ENCODE peak calls at places on chromosomes 16 and 17, in five cellular contexts. S is fibroblast of the aortic adventitia, C is naive B cell, J is neuronal stem cell, P is mucosa of gallbladder. F is an unnamed sample.

GRCh38 chr17:81909966-81910839 is 996 bp downstream of the PCYT2 start:
- DNase-seq in S (no peak), C (no peak), J (no peak), P (peak), F (no peak)

GRCh38 chr16:80526418-80527061 is 14.3 kb upstream of the DYNLRB2 start:
- DNase-seq in S (peak), C (peak), J (peak), P (peak), F (peak)

GRCh38 chr17:82098939-82099765 is 1.1 kb upstream of the FASN start:
- DNase-seq in S (no peak), C (peak), J (no peak), P (no peak), F (no peak)

GRCh38 chr16:54446639-54447038 is 160.1 kb upstream of the IRX3 start:
- DNase-seq in S (peak), C (no peak), J (no peak), P (no peak), F (peak)

GRCh38 chr17:48550313-48551205 is 5.7 kb upstream of the HOXB2 start:
- DNase-seq in S (no peak), C (no peak), J (no peak), P (no peak), F (no peak)

GRCh38 chr16:86649875-86650274 is 71.5 kb downstream of the FOXL1 start:
- DNase-seq in S (no peak), C (no peak), J (no peak), P (no peak), F (no peak)

GRCh38 chr16:89096768-89097527 is 3.3 kb downstream of the ACSF3 start:
- DNase-seq in S (no peak), C (no peak), J (no peak), P (no peak), F (no peak)

GRCh38 chr16:47461598-47462266 is 601 bp downstream of the PHKB start:
- DNase-seq in S (peak), C (peak), J (no peak), P (no peak), F (peak)

GRCh38 chr16:66274335-66275110 is 92.0 kb upstream of the CDH5 start:
- DNase-seq in S (peak), C (no peak), J (no peak), P (no peak), F (no peak)

GRCh38 chr17:74140282-74140681 is 63.2 kb upstream of the RPL38 start:
- DNase-seq in S (no peak), C (no peak), J (no peak), P (no peak), F (no peak)

GRCh38 chr17:3558603-3559269 is 1.1 kb upstream of the TRPV3 start:
- DNase-seq in S (peak), C (peak), J (no peak), P (no peak), F (no peak)

GRCh38 chr17:69733171-69734014 is 318.9 kb downstream of the MAP2K6 start:
- DNase-seq in S (peak), C (no peak), J (no peak), P (no peak), F (peak)

GRCh38 chr17:40192961-40193360 is 15.7 kb downstream of the RAPGEFL1 start:
- DNase-seq in S (no peak), C (no peak), J (no peak), P (no peak), F (no peak)

GRCh38 chr17:48646183-48647102 is 20.3 kb upstream of the HOXB9 start:
- DNase-seq in S (no peak), C (no peak), J (no peak), P (no peak), F (no peak)

GRCh38 chr17:32206816-32207215 is 58.8 kb upstream of the RHBDL3 start:
- DNase-seq in S (peak), C (no peak), J (no peak), P (no peak), F (no peak)

GRCh38 chr17:58789160-58789559 is 33.5 kb downstream of the PPM1E start:
- DNase-seq in S (no peak), C (no peak), J (no peak), P (no peak), F (no peak)

GRCh38 chr16:27156531-27156930 is 46.8 kb upstream of the KDM8 start:
- DNase-seq in S (no peak), C (no peak), J (no peak), P (no peak), F (peak)

GRCh38 chr16:2082171-2082982 is 34.6 kb downstream of the TSC2 start:
- DNase-seq in S (no peak), C (no peak), J (no peak), P (peak), F (no peak)

GRCh38 chr16:85872666-85873561 is 26.0 kb upstream of the IRF8 start:
- DNase-seq in S (no peak), C (no peak), J (no peak), P (no peak), F (no peak)

GRCh38 chr17:41977991-41978390 is 11.4 kb downstream of the CNP start:
- DNase-seq in S (no peak), C (no peak), J (no peak), P (no peak), F (no peak)

F was measured in Ammon's horn.